ENCODE peak calls at places on chromosomes 2 and 18, in five cellular contexts. One of them, this sample, is unnamed.

GRCh38 chr2:175941699-175942098 is 60.4 kb downstream of the LNPK start:
- DNase-seq in HCT116: no peak
- DNase-seq in K562: no peak
- DNase-seq in SK-N-SH: no peak
- DNase-seq in HepG2: no peak
- DNase-seq in this sample: no peak

GRCh38 chr18:7725897-7726296 is 158.8 kb downstream of the PTPRM start:
- DNase-seq in K562: no peak
- DNase-seq in HCT116: no peak
- DNase-seq in SK-N-SH: no peak
- DNase-seq in HepG2: no peak
- DNase-seq in this sample: no peak

GRCh38 chr18:23243178-23243577 is 107.9 kb downstream of the CABLES1 start:
- DNase-seq in HepG2: no peak
- DNase-seq in HCT116: no peak
- DNase-seq in K562: no peak
- DNase-seq in SK-N-SH: no peak
- DNase-seq in this sample: no peak

GRCh38 chr2:119721043-119721442 is 38.7 kb upstream of the PTPN4 start:
- DNase-seq in HepG2: no peak
- DNase-seq in K562: no peak
- DNase-seq in SK-N-SH: no peak
- DNase-seq in HCT116: no peak
- DNase-seq in this sample: no peak

GRCh38 chr2:226325541-226325940 is 474.1 kb downstream of the IRS1 start:
- DNase-seq in HepG2: no peak
- DNase-seq in HCT116: no peak
- DNase-seq in K562: no peak
- DNase-seq in SK-N-SH: no peak
- DNase-seq in this sample: no peak

GRCh38 chr2:38443021-38443541 is 66.0 kb upstream of the ATL2 start:
- DNase-seq in HepG2: no peak
- DNase-seq in SK-N-SH: no peak
- DNase-seq in K562: no peak
- DNase-seq in HCT116: peak; percentile 19
- DNase-seq in this sample: no peak

GRCh38 chr2:20157606-20157970 is 67.3 kb downstream of the SDC1 start:
- DNase-seq in HCT116: no peak
- DNase-seq in K562: no peak
- DNase-seq in HepG2: no peak
- DNase-seq in SK-N-SH: no peak
- DNase-seq in this sample: no peak

GRCh38 chr18:63440897-63441296 is 18.6 kb upstream of the VPS4B start:
- DNase-seq in SK-N-SH: no peak
- DNase-seq in HepG2: no peak
- DNase-seq in K562: no peak
- DNase-seq in HCT116: no peak
- DNase-seq in this sample: no peak

GRCh38 chr2:148252646-148253045 is 231.8 kb downstream of the MBD5 start:
- DNase-seq in HepG2: no peak
- DNase-seq in SK-N-SH: no peak
- DNase-seq in K562: no peak
- DNase-seq in HCT116: no peak
- DNase-seq in this sample: no peak

GRCh38 chr2:48693066-48693465 is 62.5 kb downstream of the LHCGR start:
- DNase-seq in SK-N-SH: no peak
- DNase-seq in HCT116: no peak
- DNase-seq in HepG2: no peak
- DNase-seq in K562: no peak
- DNase-seq in this sample: no peak

GRCh38 chr18:80172056-80172455 is 63.0 kb downstream of the ADNP2 start:
- DNase-seq in HepG2: no peak
- DNase-seq in SK-N-SH: no peak
- DNase-seq in K562: no peak
- DNase-seq in HCT116: no peak
- DNase-seq in this sample: no peak

GRCh38 chr2:98825043-98825350 is 94.1 kb upstream of the MGAT4A start:
- DNase-seq in HepG2: no peak
- DNase-seq in HCT116: no peak
- DNase-seq in K562: no peak
- DNase-seq in SK-N-SH: no peak
- DNase-seq in this sample: no peak

GRCh38 chr2:159249955-159250723 is 36.4 kb downstream of the WDSUB1 start:
- DNase-seq in HCT116: peak; percentile 84
- DNase-seq in K562: no peak
- DNase-seq in HepG2: no peak
- DNase-seq in SK-N-SH: no peak
- DNase-seq in this sample: no peak

GRCh38 chr2:225996477-225996858 is 597.0 kb downstream of the NYAP2 start:
- DNase-seq in HepG2: no peak
- DNase-seq in K562: no peak
- DNase-seq in HCT116: no peak
- DNase-seq in SK-N-SH: no peak
- DNase-seq in this sample: no peak

GRCh38 chr2:144659731-144660275 is 139.9 kb upstream of the ZEB2 start:
- DNase-seq in HCT116: peak; percentile 64
- DNase-seq in HepG2: no peak
- DNase-seq in SK-N-SH: no peak
- DNase-seq in K562: peak; percentile 73
- DNase-seq in this sample: no peak

GRCh38 chr18:41829648-41830516 is 125.2 kb upstream of the PIK3C3 start:
- DNase-seq in SK-N-SH: no peak
- DNase-seq in K562: no peak
- DNase-seq in HCT116: no peak
- DNase-seq in HepG2: peak; percentile 37
- DNase-seq in this sample: no peak

GRCh38 chr18:76662621-76663020 is 159.7 kb upstream of the ZNF236 start:
- DNase-seq in SK-N-SH: no peak
- DNase-seq in K562: no peak
- DNase-seq in HepG2: no peak
- DNase-seq in HCT116: no peak
- DNase-seq in this sample: no peak

GRCh38 chr2:207203056-207203455 is 37.3 kb upstream of the KLF7 start:
- DNase-seq in HepG2: no peak
- DNase-seq in HCT116: no peak
- DNase-seq in SK-N-SH: no peak
- DNase-seq in K562: no peak
- DNase-seq in this sample: no peak

GRCh38 chr2:86628091-86628522 is 4.4 kb upstream of the RNF103 start:
- DNase-seq in HepG2: peak; percentile 65
- DNase-seq in SK-N-SH: no peak
- DNase-seq in HCT116: no peak
- DNase-seq in K562: no peak
- DNase-seq in this sample: no peak

GRCh38 chr2:37795456-37795855 is 124.0 kb upstream of the CDC42EP3 start:
- DNase-seq in HepG2: no peak
- DNase-seq in K562: no peak
- DNase-seq in HCT116: no peak
- DNase-seq in SK-N-SH: no peak
- DNase-seq in this sample: no peak

GRCh38 chr2:134465706-134466105 is 211.8 kb downstream of the MGAT5 start:
- DNase-seq in SK-N-SH: no peak
- DNase-seq in K562: no peak
- DNase-seq in HCT116: no peak
- DNase-seq in HepG2: no peak
- DNase-seq in this sample: no peak

GRCh38 chr2:241882090-241882625 is 12.6 kb downstream of the RTP5 start:
- DNase-seq in HepG2: no peak
- DNase-seq in K562: peak; percentile 80
- DNase-seq in HCT116: no peak
- DNase-seq in SK-N-SH: peak; percentile 74
- DNase-seq in this sample: no peak

GRCh38 chr2:27326536-27326935 is 3.6 kb upstream of the MPV17 start:
- DNase-seq in K562: no peak
- DNase-seq in HCT116: no peak
- DNase-seq in SK-N-SH: no peak
- DNase-seq in HepG2: no peak
- DNase-seq in this sample: no peak

GRCh38 chr2:58514252-58514651 is 273.1 kb upstream of the FANCL start:
- DNase-seq in HepG2: no peak
- DNase-seq in SK-N-SH: no peak
- DNase-seq in HCT116: no peak
- DNase-seq in K562: no peak
- DNase-seq in this sample: no peak

GRCh38 chr2:233026211-233026813 is 6.2 kb upstream of the NEU2 start:
- DNase-seq in HCT116: no peak
- DNase-seq in K562: no peak
- DNase-seq in SK-N-SH: no peak
- DNase-seq in HepG2: no peak
- DNase-seq in this sample: no peak

GRCh38 chr18:41038071-41038470 is 917.0 kb upstream of the PIK3C3 start:
- DNase-seq in K562: no peak
- DNase-seq in HepG2: no peak
- DNase-seq in HCT116: no peak
- DNase-seq in SK-N-SH: no peak
- DNase-seq in this sample: no peak

GRCh38 chr2:68926782-68927181 is 25.9 kb downstream of the GKN2 start:
- DNase-seq in SK-N-SH: no peak
- DNase-seq in K562: no peak
- DNase-seq in HCT116: no peak
- DNase-seq in HepG2: no peak
- DNase-seq in this sample: no peak

GRCh38 chr2:70962885-70963878 is 15.2 kb upstream of the ANKRD53 start:
- DNase-seq in K562: no peak
- DNase-seq in HepG2: no peak
- DNase-seq in SK-N-SH: peak; percentile 17
- DNase-seq in HCT116: no peak
- DNase-seq in this sample: no peak

DNA sequence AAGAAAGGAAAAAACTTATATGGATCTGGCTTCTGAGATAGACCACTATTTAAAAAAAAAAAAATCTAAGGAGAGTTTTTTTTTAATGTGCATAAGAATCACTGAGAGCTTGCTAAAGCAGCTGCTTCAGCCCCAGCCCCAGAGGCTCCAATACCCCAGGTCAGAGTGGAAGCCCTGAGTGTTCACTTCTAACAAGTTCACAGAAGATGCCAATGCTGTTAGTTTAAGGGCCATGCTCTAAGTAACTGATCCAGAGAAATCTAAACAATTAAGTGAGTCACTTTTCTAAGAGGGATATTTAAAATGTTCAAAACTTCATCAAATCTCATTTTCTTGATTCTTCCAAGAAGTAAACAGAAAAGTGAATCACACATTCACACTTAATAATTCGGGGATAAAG is 126.4 kb upstream of the CD226 start:
- DNase-seq in HepG2: no peak
- DNase-seq in SK-N-SH: no peak
- DNase-seq in HCT116: no peak
- DNase-seq in K562: no peak
- DNase-seq in this sample: no peak
- TF ChIP-seq JUND in HepG2: no peak
- TF ChIP-seq JUND in SK-N-SH: no peak
- TF ChIP-seq JUND in HCT116: no peak
- TF ChIP-seq JUND in K562: no peak
- TF ChIP-seq JUND in this sample: no peak

GRCh38 chr2:222038086-222038802 is 260.6 kb downstream of the PAX3 start:
- DNase-seq in K562: no peak
- DNase-seq in HCT116: no peak
- DNase-seq in SK-N-SH: no peak
- DNase-seq in HepG2: peak; percentile 8
- DNase-seq in this sample: no peak

GRCh38 chr2:222037211-222037610 is 261.6 kb downstream of the PAX3 start:
- DNase-seq in SK-N-SH: no peak
- DNase-seq in HepG2: no peak
- DNase-seq in K562: no peak
- DNase-seq in HCT116: no peak
- DNase-seq in this sample: no peak

GRCh38 chr2:222034058-222034457 is 264.7 kb downstream of the PAX3 start:
- DNase-seq in K562: no peak
- DNase-seq in SK-N-SH: no peak
- DNase-seq in HCT116: no peak
- DNase-seq in HepG2: no peak
- DNase-seq in this sample: no peak

GRCh38 chr2:222033541-222033940 is 265.3 kb downstream of the PAX3 start:
- DNase-seq in K562: no peak
- DNase-seq in HepG2: no peak
- DNase-seq in HCT116: no peak
- DNase-seq in SK-N-SH: no peak
- DNase-seq in this sample: no peak
- TF ChIP-seq JUND in K562: no peak
- TF ChIP-seq JUND in HepG2: no peak
- TF ChIP-seq JUND in HCT116: no peak
- TF ChIP-seq JUND in SK-N-SH: no peak
- TF ChIP-seq JUND in this sample: no peak

DNA sequence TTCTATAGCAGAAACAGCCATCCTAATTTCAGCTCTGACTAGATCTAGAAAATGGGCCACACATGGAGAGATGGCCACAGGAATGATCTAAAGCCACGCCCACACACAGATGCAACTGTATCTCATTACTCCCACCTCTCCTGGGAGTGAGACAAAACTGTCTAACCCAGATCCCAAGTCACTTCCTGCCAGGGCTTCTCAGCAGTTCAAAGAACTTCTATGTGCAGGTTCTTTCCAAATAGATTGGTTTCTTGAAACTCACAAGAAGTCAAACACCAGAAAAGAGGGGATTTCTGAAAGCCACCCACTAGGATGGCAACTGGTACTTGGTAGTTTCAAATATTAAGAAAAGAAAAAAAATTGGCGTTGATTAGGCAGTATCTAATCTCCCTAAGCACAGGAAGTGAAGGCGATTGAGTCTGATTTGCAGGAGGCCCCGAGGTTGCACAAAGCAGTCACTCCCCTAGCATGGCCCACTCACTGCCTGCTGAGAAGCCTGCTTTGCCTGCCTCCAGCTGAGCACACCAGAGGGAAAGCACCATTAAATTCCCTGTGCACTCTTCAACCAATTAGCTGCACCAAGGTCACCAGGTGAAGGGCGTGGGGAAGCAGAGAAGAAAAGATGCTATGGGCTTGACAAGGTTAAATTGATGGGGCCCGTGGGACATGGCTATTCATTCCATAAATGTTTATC is 51.1 kb downstream of the PAPOLG start:
- DNase-seq in K562: peak; percentile 85
- DNase-seq in HCT116: no peak
- DNase-seq in SK-N-SH: peak; percentile 41
- DNase-seq in HepG2: no peak
- DNase-seq in this sample: peak; percentile 35
- TF ChIP-seq JUND in K562: no peak
- TF ChIP-seq JUND in HCT116: no peak
- TF ChIP-seq JUND in SK-N-SH: no peak
- TF ChIP-seq JUND in HepG2: no peak
- TF ChIP-seq JUND in this sample: no peak

GRCh38 chr2:236054125-236054524 is 114.1 kb downstream of the GBX2 start:
- DNase-seq in HepG2: no peak
- DNase-seq in K562: no peak
- DNase-seq in HCT116: no peak
- DNase-seq in SK-N-SH: peak; percentile 53
- DNase-seq in this sample: no peak
- TF ChIP-seq JUND in HepG2: no peak
- TF ChIP-seq JUND in K562: no peak
- TF ChIP-seq JUND in HCT116: no peak
- TF ChIP-seq JUND in SK-N-SH: no peak
- TF ChIP-seq JUND in this sample: no peak

GRCh38 chr18:58027341-58027740 is 16.7 kb upstream of the NEDD4L start:
- DNase-seq in SK-N-SH: no peak
- DNase-seq in K562: no peak
- DNase-seq in HCT116: no peak
- DNase-seq in HepG2: no peak
- DNase-seq in this sample: no peak
- TF ChIP-seq JUND in SK-N-SH: no peak
- TF ChIP-seq JUND in K562: no peak
- TF ChIP-seq JUND in HCT116: no peak
- TF ChIP-seq JUND in HepG2: no peak
- TF ChIP-seq JUND in this sample: no peak